ENCODE peak calls at places on chromosomes 5 and 9, in four cellular contexts. C is endothelial cell, P is H54, R is caudate nucleus. H is an unnamed sample.

GRCh38 chr5:143716856-143717255 is 95.1 kb upstream of the HMHB1 start:
- DNase-seq in C (no peak), P (no peak), R (no peak), H (no peak)

GRCh38 chr5:142617416-142617815 is 68.5 kb downstream of the FGF1 start:
- DNase-seq in C (no peak), P (no peak), R (no peak), H (no peak)

GRCh38 chr9:120901704-120902103 is 24.7 kb upstream of the PHF19 start:
- DNase-seq in C (no peak), P (no peak), R (no peak), H (no peak)

GRCh38 chr5:145743396-145744061 is 91.6 kb downstream of the PRELID2 start:
- DNase-seq in C (no peak), P (no peak), R (no peak), H (no peak)

GRCh38 chr5:67221487-67222242 is 25.1 kb upstream of the CD180 start:
- DNase-seq in C (no peak), P (no peak), R (no peak), H (no peak)

GRCh38 chr5:145568581-145568980 is 266.6 kb downstream of the PRELID2 start:
- DNase-seq in C (no peak), P (no peak), R (no peak), H (no peak)

GRCh38 chr5:134458234-134458633 is 46.6 kb upstream of the CDKN2AIPNL start:
- DNase-seq in C (no peak), P (no peak), R (no peak), H (no peak)

GRCh38 chr9:135332979-135333748 is 146.4 kb upstream of the PPP1R26 start:
- DNase-seq in C (no peak), P (no peak), R (no peak), H (no peak)

GRCh38 chr9:880725-881124 is 39.2 kb downstream of the DMRT1 start:
- DNase-seq in C (no peak), P (no peak), R (no peak), H (no peak)

GRCh38 chr9:95182854-95183563 is 134.5 kb downstream of the FANCC start:
- DNase-seq in C (peak; percentile 33), P (no peak), R (no peak), H (no peak)

GRCh38 chr5:56200856-56201638 is 32.1 kb downstream of the ANKRD55 start:
- DNase-seq in C (peak; percentile 62), P (peak; percentile 27), R (peak; percentile 19), H (peak; percentile 72)

GRCh38 chr5:96189028-96189826 is 227.6 kb upstream of the ELL2 start:
- DNase-seq in C (no peak), P (no peak), R (no peak), H (no peak)

GRCh38 chr9:20200900-20201495 is 412.2 kb upstream of the SLC24A2 start:
- DNase-seq in C (no peak), P (no peak), R (no peak), H (no peak)

GRCh38 chr5:80884086-80884813 is 75.9 kb upstream of the RASGRF2 start:
- DNase-seq in C (no peak), P (no peak), R (no peak), H (no peak)